ENCODE peak calls at places on chromosomes 5 and 9, in four cellular contexts. M, O, S and P are unnamed samples.

GRCh38 chr5:91641730-91642350 is 258.7 kb upstream of the ARRDC3 start:
- DNase-seq in M (peak), O (peak), S (peak), P (peak)

GRCh38 chr9:97293827-97294226 is 13.6 kb upstream of the CCDC180 start:
- DNase-seq in M (no peak), O (no peak), S (no peak), P (no peak)

GRCh38 chr9:94110821-94111252 is 26.6 kb downstream of the PTPDC1 start:
- DNase-seq in M (peak), O (peak), S (peak), P (peak)

GRCh38 chr5:104189909-104190308 is 627.3 kb upstream of the NUDT12 start:
- DNase-seq in M (peak), O (no peak), S (peak), P (peak)

GRCh38 chr5:9283021-9283420 is 262.9 kb downstream of the SEMA5A start:
- DNase-seq in M (no peak), O (peak), S (no peak), P (peak)

GRCh38 chr5:60403343-60404006 is 296.5 kb downstream of the DEPDC1B start:
- DNase-seq in M (no peak), O (no peak), S (no peak), P (no peak)

GRCh38 chr5:116544542-116545241 is 29.9 kb downstream of the SEMA6A start:
- DNase-seq in M (no peak), O (no peak), S (no peak), P (no peak)

GRCh38 chr5:6483880-6484382 is 35.3 kb downstream of the UBE2QL1 start:
- DNase-seq in M (no peak), O (no peak), S (no peak), P (no peak)

GRCh38 chr5:121692163-121692562 is 159.5 kb upstream of the FTMT start:
- DNase-seq in M (no peak), O (no peak), S (no peak), P (no peak)

GRCh38 chr5:165410476-165410875 is 1905.1 kb downstream of the MAT2B start:
- DNase-seq in M (peak), O (no peak), S (peak), P (peak)

GRCh38 chr5:54063817-54064216 is 246.6 kb downstream of the ARL15 start:
- DNase-seq in M (peak), O (peak), S (peak), P (peak)

GRCh38 chr5:172640822-172641358 is at the start of gene NEURL1B:
- DNase-seq in M (peak), O (peak), S (peak), P (peak)

GRCh38 chr9:104633976-104634520 is 16.0 kb upstream of the OR13C9 start:
- DNase-seq in M (no peak), O (no peak), S (no peak), P (no peak)

GRCh38 chr5:1111727-1112289 is at the start of gene SLC12A7:
- DNase-seq in M (no peak), O (no peak), S (no peak), P (no peak)

GRCh38 chr5:168159425-168159824 is 132.0 kb upstream of the WWC1 start:
- DNase-seq in M (no peak), O (peak), S (no peak), P (no peak)

GRCh38 chr5:107519900-107520354 is 150.8 kb downstream of the EFNA5 start:
- DNase-seq in M (no peak), O (peak), S (peak), P (peak)

GRCh38 chr5:64506567-64507321 is 929 bp downstream of the RGS7BP start:
- DNase-seq in M (no peak), O (no peak), S (no peak), P (peak)

GRCh38 chr5:91189480-91190332 is 193.4 kb downstream of the ARRDC3 start:
- DNase-seq in M (peak), O (peak), S (peak), P (peak)

GRCh38 chr5:172133359-172134029 is 54.5 kb downstream of the STK10 start:
- DNase-seq in M (peak), O (peak), S (peak), P (peak)

GRCh38 chr5:16863380-16864007 is 72.6 kb downstream of the MYO10 start:
- DNase-seq in M (peak), O (no peak), S (no peak), P (no peak)

GRCh38 chr5:124156408-124157027 is 589.9 kb downstream of the ZNF608 start:
- DNase-seq in M (peak), O (no peak), S (peak), P (peak)

GRCh38 chr9:130208600-130209347 is 36.6 kb downstream of the NCS1 start:
- DNase-seq in M (no peak), O (no peak), S (peak), P (no peak)

GRCh38 chr9:69970001-69970531 is 73.6 kb upstream of the MAMDC2 start:
- DNase-seq in M (no peak), O (no peak), S (peak), P (peak)

GRCh38 chr5:16842916-16843315 is 93.2 kb downstream of the MYO10 start:
- DNase-seq in M (no peak), O (peak), S (no peak), P (no peak)

GRCh38 chr9:15480028-15480427 is 30.7 kb downstream of the PSIP1 start:
- DNase-seq in M (no peak), O (no peak), S (no peak), P (no peak)

GRCh38 chr5:21649969-21650368 is 1203.2 kb downstream of the CDH12 start:
- DNase-seq in M (peak), O (no peak), S (no peak), P (no peak)

GRCh38 chr9:26955222-26955903 is 849 bp upstream of the IFT74 start:
- DNase-seq in M (no peak), O (peak), S (peak), P (peak)

GRCh38 chr9:118786877-118787276 is 582.4 kb downstream of the BRINP1 start:
- DNase-seq in M (no peak), O (no peak), S (no peak), P (no peak)